ENCODE peak calls at places on chromosomes 2 and 18, in eight cellular contexts. D is mesenchymal stem cell, Q is H9, C is fibroblast of lung, O is NT2/D1, F is H1, Z is endodermal cell, X is mammary epithelial cell. I is an unnamed sample.

GRCh38 chr18:54033087-54033486 is 191.4 kb downstream of the MBD2 start:
- DNase-seq in D (no peak), Q (no peak), C (no peak), O (no peak), F (no peak), Z (no peak), X (no peak), I (no peak)

GRCh38 chr2:160430001-160430344 is 63.6 kb downstream of the RBMS1 start:
- DNase-seq in D (no peak), Q (no peak), C (no peak), O (no peak), F (no peak), Z (no peak), X (no peak), I (no peak)

GRCh38 chr2:232870766-232871371 is 805 bp downstream of the SNORC start:
- DNase-seq in D (no peak), Q (no peak), C (no peak), O (no peak), F (no peak), Z (no peak), X (no peak), I (no peak)

GRCh38 chr2:164061129-164061746 is 325.4 kb upstream of the FIGN start:
- DNase-seq in D (peak; percentile 41), Q (peak; percentile 65), C (peak; percentile 48), O (peak; percentile 55), F (peak; percentile 85), Z (peak; percentile 90), X (peak; percentile 28), I (peak; percentile 22)

GRCh38 chr2:214781226-214781625 is 28.3 kb downstream of the BARD1 start:
- DNase-seq in D (no peak), Q (no peak), C (no peak), O (no peak), F (no peak), Z (no peak), X (no peak), I (no peak)

GRCh38 chr2:62904344-62904743 is 146.3 kb upstream of the OTX1 start:
- DNase-seq in D (no peak), Q (no peak), C (no peak), O (no peak), F (no peak), Z (no peak), X (no peak), I (no peak)

GRCh38 chr2:103166406-103167324 is 404.8 kb downstream of the TMEM182 start:
- DNase-seq in D (no peak), Q (no peak), C (no peak), O (no peak), F (no peak), Z (no peak), X (no peak), I (peak; percentile 37)

GRCh38 chr2:30691948-30692828 is 115.1 kb downstream of the CAPN13 start:
- DNase-seq in D (peak; percentile 34), Q (no peak), C (peak; percentile 50), O (no peak), F (peak; percentile 34), Z (peak; percentile 60), X (no peak), I (no peak)

GRCh38 chr2:20516646-20517341 is 69.9 kb downstream of the RHOB start:
- DNase-seq in D (no peak), Q (no peak), C (peak; percentile 67), O (no peak), F (no peak), Z (no peak), X (peak; percentile 59), I (no peak)

GRCh38 chr2:30990176-30990575 is 148.1 kb downstream of the GALNT14 start:
- DNase-seq in D (no peak), Q (no peak), C (no peak), O (peak; percentile 35), F (no peak), Z (peak; percentile 69), X (no peak), I (no peak)

GRCh38 chr2:15618449-15618855 is 26.8 kb downstream of the DDX1 start:
- DNase-seq in D (no peak), Q (no peak), C (no peak), O (no peak), F (no peak), Z (no peak), X (no peak), I (no peak)

GRCh38 chr2:56012216-56012615 is 88.6 kb upstream of the EFEMP1 start:
- DNase-seq in D (no peak), Q (no peak), C (no peak), O (no peak), F (no peak), Z (no peak), X (no peak), I (no peak)

GRCh38 chr18:12236934-12237832 is 17.0 kb upstream of the CIDEA start:
- DNase-seq in D (peak; percentile 59), Q (peak; percentile 86), C (peak; percentile 53), O (peak; percentile 50), F (peak; percentile 97), Z (peak; percentile 96), X (peak; percentile 37), I (peak; percentile 75)

GRCh38 chr2:12070581-12070980 is 324.1 kb downstream of the LPIN1 start:
- DNase-seq in D (no peak), Q (no peak), C (no peak), O (no peak), F (no peak), Z (no peak), X (no peak), I (no peak)

GRCh38 chr2:147715807-147716206 is 129.0 kb upstream of the ACVR2A start:
- DNase-seq in D (no peak), Q (no peak), C (peak; percentile 2), O (no peak), F (no peak), Z (no peak), X (no peak), I (no peak)

GRCh38 chr2:74569686-74570085 is 15.2 kb downstream of the DOK1 start:
- DNase-seq in D (no peak), Q (no peak), C (no peak), O (no peak), F (no peak), Z (no peak), X (no peak), I (no peak)

GRCh38 chr2:74571058-74571457 is 16.5 kb downstream of the DOK1 start:
- DNase-seq in D (no peak), Q (no peak), C (no peak), O (no peak), F (no peak), Z (no peak), X (no peak), I (no peak)

GRCh38 chr2:74564222-74564621 is 9.7 kb downstream of the DOK1 start:
- DNase-seq in D (no peak), Q (no peak), C (no peak), O (no peak), F (no peak), Z (peak; percentile 32), X (peak; percentile 94), I (no peak)

GRCh38 chr2:74566423-74567085 is 12.0 kb downstream of the DOK1 start:
- DNase-seq in D (peak; percentile 47), Q (no peak), C (no peak), O (no peak), F (no peak), Z (peak; percentile 20), X (peak; percentile 65), I (no peak)

DNA sequence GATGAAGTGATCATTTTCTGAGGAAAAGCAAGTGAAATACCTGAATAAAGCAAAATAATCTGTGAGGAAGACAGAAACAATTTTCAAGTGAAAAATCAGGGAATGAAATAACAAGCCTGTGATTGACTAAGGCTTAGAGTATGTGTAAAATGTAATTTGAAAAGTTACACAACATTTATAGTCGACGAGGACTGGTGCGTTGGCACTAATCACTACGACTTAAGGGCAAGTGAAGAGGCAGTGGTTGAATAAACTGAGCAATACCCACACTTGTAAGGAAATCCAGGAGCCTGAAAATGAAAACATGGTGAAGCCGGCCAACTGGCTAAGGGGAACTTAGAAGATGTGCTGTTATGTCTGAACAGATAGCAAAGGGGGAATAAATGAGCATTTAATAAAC is 13.3 kb downstream of the DOK1 start:
- DNase-seq in D (no peak), Q (no peak), C (peak; percentile 59), O (no peak), F (no peak), Z (no peak), X (peak; percentile 82), I (no peak)
- H3K4me1 ChIP-seq in D (peaks cover 2% of the 10 kb centered on the region), Q (no peaks in the 10 kb centered on the region), C (peaks cover 21% of the 10 kb centered on the region), O (no peaks in the 10 kb centered on the region), F (no peaks in the 10 kb centered on the region), Z (no peaks in the 10 kb centered on the region), X (peaks cover 56% of the 10 kb centered on the region), I (no peaks in the 10 kb centered on the region)

GRCh38 chr2:134788417-134788816 is 50.0 kb upstream of the ACMSD start:
- DNase-seq in D (no peak), Q (no peak), C (no peak), O (no peak), F (no peak), Z (no peak), X (no peak), I (no peak)
- H3K9ac ChIP-seq in D (no peak overlapping the region), Q (no peak overlapping the region), C (no peak overlapping the region), O (no peak overlapping the region), F (no peak overlapping the region), Z (no peak overlapping the region), X (no peak overlapping the region), I (no peak overlapping the region)

DNA sequence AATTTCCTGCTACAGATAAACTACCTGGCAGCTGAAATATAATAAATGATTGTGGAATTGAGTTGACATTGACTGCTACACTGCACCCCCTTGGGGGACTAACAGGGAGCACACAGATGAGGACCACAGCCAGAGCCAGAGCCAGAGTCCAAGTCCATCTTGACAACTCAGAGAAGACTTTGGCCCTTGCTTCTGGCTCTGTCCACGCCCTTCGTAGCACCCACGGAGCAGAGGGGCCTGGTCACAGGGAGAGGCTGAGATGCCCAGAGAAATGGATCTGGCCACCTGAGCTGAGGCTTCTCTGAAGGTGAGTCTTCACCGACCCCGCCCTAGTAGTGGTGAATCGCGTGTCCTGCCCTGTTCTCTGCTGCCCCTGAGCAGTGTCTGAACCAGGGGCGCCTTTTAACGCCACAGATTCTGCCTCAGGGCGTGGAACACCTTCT is 35.8 kb upstream of the MAT2A start:
- DNase-seq in D (no peak), Q (no peak), C (no peak), O (no peak), F (no peak), Z (no peak), X (peak; percentile 70), I (peak; percentile 63)
- H3K4me1 ChIP-seq in D (peaks cover 23% of the 10 kb centered on the region), Q (peaks cover 2% of the 10 kb centered on the region), C (peaks cover 27% of the 10 kb centered on the region), O (peaks cover 2% of the 10 kb centered on the region), F (no peaks in the 10 kb centered on the region), Z (no peaks in the 10 kb centered on the region), X (peaks cover 45% of the 10 kb centered on the region), I (peaks cover 12% of the 10 kb centered on the region)

GRCh38 chr2:144941743-144942488 is 422.0 kb upstream of the ZEB2 start:
- DNase-seq in D (peak; percentile 1), Q (no peak), C (no peak), O (no peak), F (no peak), Z (no peak), X (no peak), I (no peak)

GRCh38 chr2:144942516-144943256 is 422.8 kb upstream of the ZEB2 start:
- DNase-seq in D (peak; percentile 68), Q (no peak), C (peak; percentile 53), O (no peak), F (no peak), Z (no peak), X (peak; percentile 51), I (no peak)

GRCh38 chr2:144943986-144944385 is 424.1 kb upstream of the ZEB2 start:
- DNase-seq in D (peak; percentile 16), Q (no peak), C (peak; percentile 69), O (no peak), F (no peak), Z (no peak), X (peak; percentile 43), I (no peak)

GRCh38 chr2:144944506-144945230 is 424.7 kb upstream of the ZEB2 start:
- DNase-seq in D (peak; percentile 27), Q (no peak), C (no peak), O (no peak), F (no peak), Z (no peak), X (peak; percentile 51), I (no peak)

GRCh38 chr2:144943293-144943941 is 423.5 kb upstream of the ZEB2 start:
- DNase-seq in D (peak; percentile 18), Q (no peak), C (no peak), O (no peak), F (no peak), Z (no peak), X (no peak), I (no peak)
- H3K9ac ChIP-seq in D (peak overlapping the region; percentile 69), Q (no peak overlapping the region), C (no peak overlapping the region), O (no peak overlapping the region), F (no peak overlapping the region), Z (no peak overlapping the region), X (no peak overlapping the region), I (no peak overlapping the region)

I was measured in colonic mucosa.